ENCODE peak calls at places on chromosomes 3 and 15, in four cellular contexts. One of them, this sample, is unnamed.

GRCh38 chr3:194332858-194333211 is 18.3 kb downstream of the CPN2 start:
- DNase-seq in PC-9: no peak
- DNase-seq in PC-3: no peak
- DNase-seq in SK-N-SH: no peak
- DNase-seq in this sample: no peak

GRCh38 chr3:171345112-171345843 is 114.9 kb downstream of the TNIK start:
- DNase-seq in PC-9: no peak
- DNase-seq in PC-3: no peak
- DNase-seq in SK-N-SH: no peak
- DNase-seq in this sample: no peak

GRCh38 chr15:39472661-39473657 is 107.9 kb upstream of the THBS1 start:
- DNase-seq in PC-9: no peak
- DNase-seq in PC-3: no peak
- DNase-seq in SK-N-SH: no peak
- DNase-seq in this sample: no peak

GRCh38 chr3:14771593-14772497 is 46.9 kb upstream of the FGD5 start:
- DNase-seq in PC-9: no peak
- DNase-seq in PC-3: no peak
- DNase-seq in SK-N-SH: peak; percentile 10
- DNase-seq in this sample: no peak

GRCh38 chr3:105473521-105474223 is 107.0 kb downstream of the ALCAM start:
- DNase-seq in PC-9: no peak
- DNase-seq in PC-3: peak; percentile 46
- DNase-seq in SK-N-SH: no peak
- DNase-seq in this sample: no peak

GRCh38 chr3:88369337-88369736 is 219.6 kb downstream of the C3orf38 start:
- DNase-seq in PC-9: no peak
- DNase-seq in PC-3: no peak
- DNase-seq in SK-N-SH: no peak
- DNase-seq in this sample: no peak

GRCh38 chr15:45138814-45139765 is 9.3 kb downstream of the DUOX1 start:
- DNase-seq in PC-9: no peak
- DNase-seq in PC-3: no peak
- DNase-seq in SK-N-SH: no peak
- DNase-seq in this sample: no peak

GRCh38 chr3:37032961-37033360 is 39.6 kb downstream of the MLH1 start:
- DNase-seq in PC-9: no peak
- DNase-seq in PC-3: no peak
- DNase-seq in SK-N-SH: no peak
- DNase-seq in this sample: no peak

GRCh38 chr3:171854649-171855305 is 11.6 kb downstream of the TMEM212 start:
- DNase-seq in PC-9: no peak
- DNase-seq in PC-3: peak; percentile 22
- DNase-seq in SK-N-SH: no peak
- DNase-seq in this sample: no peak

GRCh38 chr3:160162440-160162839 is 62.8 kb upstream of the C3orf80 start:
- DNase-seq in PC-9: no peak
- DNase-seq in PC-3: no peak
- DNase-seq in SK-N-SH: peak; percentile 59
- DNase-seq in this sample: no peak

GRCh38 chr3:71464613-71465012 is 118.9 kb downstream of the FOXP1 start:
- DNase-seq in PC-9: no peak
- DNase-seq in PC-3: no peak
- DNase-seq in SK-N-SH: no peak
- DNase-seq in this sample: no peak

GRCh38 chr3:78988324-78988723 is 779.5 kb downstream of the ROBO1 start:
- DNase-seq in PC-9: no peak
- DNase-seq in PC-3: peak; percentile 51
- DNase-seq in SK-N-SH: peak; percentile 27
- DNase-seq in this sample: no peak

GRCh38 chr15:93118904-93119303 is 29.9 kb upstream of the RGMA start:
- DNase-seq in PC-9: no peak
- DNase-seq in PC-3: no peak
- DNase-seq in SK-N-SH: no peak
- DNase-seq in this sample: no peak

GRCh38 chr3:41167722-41168497 is 31.4 kb upstream of the CTNNB1 start:
- DNase-seq in PC-9: no peak
- DNase-seq in PC-3: no peak
- DNase-seq in SK-N-SH: no peak
- DNase-seq in this sample: no peak

GRCh38 chr3:41163399-41163798 is 35.9 kb upstream of the CTNNB1 start:
- DNase-seq in PC-9: no peak
- DNase-seq in PC-3: no peak
- DNase-seq in SK-N-SH: no peak
- DNase-seq in this sample: no peak

GRCh38 chr3:41162541-41162940 is 36.8 kb upstream of the CTNNB1 start:
- DNase-seq in PC-9: no peak
- DNase-seq in PC-3: no peak
- DNase-seq in SK-N-SH: no peak
- DNase-seq in this sample: no peak

GRCh38 chr3:41162981-41163380 is 36.3 kb upstream of the CTNNB1 start:
- DNase-seq in PC-9: no peak
- DNase-seq in PC-3: no peak
- DNase-seq in SK-N-SH: no peak
- DNase-seq in this sample: no peak

GRCh38 chr3:41164776-41165175 is 34.5 kb upstream of the CTNNB1 start:
- DNase-seq in PC-9: no peak
- DNase-seq in PC-3: no peak
- DNase-seq in SK-N-SH: no peak
- DNase-seq in this sample: no peak
- H3K9me2 ChIP-seq in PC-9: no peaks in the 10 kb centered on the region
- H3K9me2 ChIP-seq in PC-3: no peaks in the 10 kb centered on the region
- H3K9me2 ChIP-seq in SK-N-SH: no peaks in the 10 kb centered on the region
- H3K9me2 ChIP-seq in this sample: no peaks in the 10 kb centered on the region

DNA sequence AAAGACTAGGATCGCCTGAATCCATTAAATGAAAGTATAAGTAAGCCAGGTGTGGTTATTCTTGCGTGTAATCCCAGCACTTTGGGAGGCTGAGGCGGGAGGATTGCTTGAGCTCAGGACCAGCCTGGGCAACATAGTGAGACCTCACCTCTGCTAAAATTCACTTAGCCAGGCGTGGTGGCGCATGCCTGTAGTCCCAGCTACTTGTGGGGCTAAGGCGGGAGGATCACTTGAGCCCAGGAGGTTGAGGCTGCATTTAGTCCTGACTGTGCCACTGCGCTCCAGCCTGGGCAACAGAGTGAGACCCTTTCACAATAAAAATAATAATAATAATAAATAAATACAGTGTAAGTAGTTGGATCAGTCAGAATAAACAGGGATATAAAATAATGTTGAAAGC is 25.5 kb upstream of the HYKK start:
- DNase-seq in PC-9: no peak
- DNase-seq in PC-3: no peak
- DNase-seq in SK-N-SH: no peak
- DNase-seq in this sample: no peak
- H3K36me3 ChIP-seq in PC-9: peaks cover 7% of the 10 kb centered on the region
- H3K36me3 ChIP-seq in PC-3: peaks cover 46% of the 10 kb centered on the region
- H3K36me3 ChIP-seq in SK-N-SH: peaks cover 48% of the 10 kb centered on the region
- H3K36me3 ChIP-seq in this sample: peaks cover 51% of the 10 kb centered on the region

GRCh38 chr15:90004252-90004651 is 3.1 kb downstream of the ZNF710 start:
- DNase-seq in PC-9: no peak
- DNase-seq in PC-3: no peak
- DNase-seq in SK-N-SH: no peak
- DNase-seq in this sample: no peak
- H2AFZ ChIP-seq in PC-9: no peak overlapping the region
- H2AFZ ChIP-seq in PC-3: no peak overlapping the region
- H2AFZ ChIP-seq in SK-N-SH: no peak overlapping the region
- H2AFZ ChIP-seq in this sample: no peak overlapping the region

GRCh38 chr3:55406666-55407425 is 80.3 kb downstream of the WNT5A start:
- DNase-seq in PC-9: no peak
- DNase-seq in PC-3: peak; percentile 75
- DNase-seq in SK-N-SH: no peak
- DNase-seq in this sample: no peak

GRCh38 chr3:55408193-55408826 is 78.8 kb downstream of the WNT5A start:
- DNase-seq in PC-9: no peak
- DNase-seq in PC-3: no peak
- DNase-seq in SK-N-SH: no peak
- DNase-seq in this sample: no peak

GRCh38 chr3:55405436-55405835 is 81.7 kb downstream of the WNT5A start:
- DNase-seq in PC-9: no peak
- DNase-seq in PC-3: peak; percentile 39
- DNase-seq in SK-N-SH: peak; percentile 2
- DNase-seq in this sample: peak; percentile 75

GRCh38 chr3:55407426-55407820 is 79.7 kb downstream of the WNT5A start:
- DNase-seq in PC-9: no peak
- DNase-seq in PC-3: peak; percentile 39
- DNase-seq in SK-N-SH: no peak
- DNase-seq in this sample: no peak

GRCh38 chr3:55402886-55403605 is 84.1 kb downstream of the WNT5A start:
- DNase-seq in PC-9: peak; percentile 10
- DNase-seq in PC-3: peak; percentile 83
- DNase-seq in SK-N-SH: no peak
- DNase-seq in this sample: no peak
- H3K9me2 ChIP-seq in PC-9: no peaks in the 10 kb centered on the region
- H3K9me2 ChIP-seq in PC-3: no peaks in the 10 kb centered on the region
- H3K9me2 ChIP-seq in SK-N-SH: no peaks in the 10 kb centered on the region
- H3K9me2 ChIP-seq in this sample: no peaks in the 10 kb centered on the region

GRCh38 chr15:40986820-40987219 is 33.5 kb downstream of the CHAC1 start:
- DNase-seq in PC-9: no peak
- DNase-seq in PC-3: no peak
- DNase-seq in SK-N-SH: no peak
- DNase-seq in this sample: no peak
- H3K36me3 ChIP-seq in PC-9: peaks cover 9% of the 10 kb centered on the region
- H3K36me3 ChIP-seq in PC-3: peaks cover 76% of the 10 kb centered on the region
- H3K36me3 ChIP-seq in SK-N-SH: peaks cover 46% of the 10 kb centered on the region
- H3K36me3 ChIP-seq in this sample: peaks cover 38% of the 10 kb centered on the region

This sample was measured in Karpas-422.